ENCODE peak calls at places on chromosomes 11 and 22, in nine cellular contexts. S, K, E, B, Q, T, R, H and W are unnamed samples.

GRCh38 chr11:69918231-69918937 is 99.2 kb upstream of the FGF3 start:
- DNase-seq in K (no peak), S (no peak), T (no peak), B (peak; percentile 54), H (no peak), R (peak; percentile 59), E (peak; percentile 37), Q (no peak), W (no peak)

GRCh38 chr11:126751242-126751641 is 249.3 kb downstream of the KIRREL3 start:
- DNase-seq in Q (no peak), S (no peak), H (no peak), T (no peak), K (no peak), E (peak; percentile 58), B (no peak), R (no peak), W (no peak)

GRCh38 chr22:36405221-36405631 is 17.5 kb upstream of the MYH9 start:
- DNase-seq in S (no peak), R (no peak), H (no peak), T (no peak), Q (peak; percentile 34), E (no peak), B (no peak), K (peak; percentile 62), W (no peak)

GRCh38 chr22:37764622-37765021 is 43.1 kb upstream of the GCAT start:
- DNase-seq in K (no peak), R (no peak), S (no peak), T (no peak), Q (no peak), E (no peak), B (no peak), H (no peak), W (no peak)

GRCh38 chr11:101863361-101863760 is 51.4 kb upstream of the CEP126 start:
- DNase-seq in R (no peak), T (no peak), B (no peak), Q (no peak), S (no peak), H (no peak), E (peak; percentile 71), K (no peak), W (no peak)

GRCh38 chr11:113862430-113862829 is 12.9 kb downstream of the USP28 start:
- DNase-seq in T (no peak), B (no peak), E (peak; percentile 75), R (no peak), S (peak; percentile 79), Q (no peak), K (no peak), H (no peak), W (no peak)

GRCh38 chr11:62602141-62603071 is 741 bp upstream of the MTA2 start:
- DNase-seq in S (no peak), E (peak; percentile 96), Q (no peak), K (no peak), T (no peak), H (peak; percentile 72), B (peak; percentile 71), R (peak; percentile 81), W (no peak)

GRCh38 chr22:32562916-32563315 is 88.3 kb downstream of the FBXO7 start:
- DNase-seq in Q (no peak), E (no peak), H (no peak), S (no peak), R (no peak), B (no peak), K (no peak), T (no peak), W (no peak)

GRCh38 chr11:62725686-62726085 is 1.6 kb downstream of the HNRNPUL2 start:
- DNase-seq in E (no peak), Q (no peak), K (no peak), H (no peak), S (peak; percentile 42), R (no peak), T (no peak), B (no peak), W (no peak)

GRCh38 chr11:80031014-80031565 is 590.3 kb upstream of the TENM4 start:
- DNase-seq in Q (no peak), R (no peak), S (no peak), K (no peak), B (no peak), T (no peak), E (no peak), H (no peak), W (no peak)

GRCh38 chr22:19887251-19887985 is 32.7 kb upstream of the GNB1L start:
- DNase-seq in R (no peak), E (peak; percentile 38), T (no peak), Q (no peak), S (no peak), H (no peak), B (peak; percentile 7), K (no peak), W (no peak)

DNA sequence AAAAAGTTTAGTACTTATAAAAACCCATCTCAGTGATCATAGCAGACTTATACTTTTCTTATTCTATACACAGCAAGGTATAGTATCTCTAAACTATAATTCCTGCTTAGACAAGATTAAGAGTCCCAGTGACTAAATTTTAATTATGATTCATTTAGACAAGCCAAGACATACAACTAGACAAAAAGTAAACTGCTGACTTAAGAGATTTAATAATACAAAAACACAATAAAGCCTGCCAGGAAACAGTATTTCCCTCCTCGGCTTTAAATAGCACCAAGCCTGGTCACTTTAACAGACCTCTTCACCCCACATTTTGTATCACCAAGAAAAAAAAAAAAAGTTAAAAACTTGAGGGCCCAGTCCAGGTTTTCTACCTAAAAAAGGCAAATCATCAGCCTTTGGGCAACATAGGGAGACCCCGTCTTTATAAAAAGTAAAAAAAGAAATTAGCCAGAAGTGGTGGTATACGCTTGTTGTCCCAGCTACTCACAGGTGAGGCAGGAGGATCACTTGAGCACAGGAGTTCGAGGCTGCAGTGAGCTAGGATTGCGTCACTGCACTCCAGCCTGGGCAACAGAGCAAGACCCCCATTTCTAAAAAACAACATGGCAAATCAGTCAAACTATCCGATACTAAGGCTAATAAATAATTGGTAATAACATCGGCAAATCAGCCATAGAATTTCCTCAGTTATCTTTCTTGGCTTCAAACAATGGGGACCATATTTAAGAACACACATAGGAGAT is 53.8 kb downstream of the SIK3 start:
- DNase-seq in Q (no peak), S (no peak), T (no peak), K (no peak), H (no peak), E (no peak), B (no peak), R (no peak), W (no peak)
- H3K4me3 ChIP-seq in Q (no peak overlapping the region), S (no peak overlapping the region), T (no peak overlapping the region), K (no peak overlapping the region), H (no peak overlapping the region), E (no peak overlapping the region), B (no peak overlapping the region), R (no peak overlapping the region), W (peak overlapping the region; percentile 5)

DNA sequence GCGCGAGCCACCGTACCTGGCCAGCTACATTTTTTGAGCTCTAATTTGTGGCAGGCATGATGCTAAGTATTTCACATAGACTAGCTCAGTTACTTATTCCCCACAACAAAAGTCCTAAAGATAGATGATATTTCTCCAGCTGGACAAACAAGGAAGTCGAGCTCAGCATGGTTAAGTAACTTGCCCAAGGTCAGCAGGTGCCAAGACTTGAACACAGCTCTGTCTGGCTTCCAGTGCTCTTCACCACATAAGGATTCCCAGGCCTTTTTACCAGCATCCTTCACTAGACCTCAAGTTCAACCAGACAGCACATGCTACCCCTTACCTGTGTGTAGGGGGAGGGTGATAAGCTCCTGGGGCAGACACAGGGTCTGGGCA is 177.3 kb upstream of the NCAM1 start:
- DNase-seq in T (no peak), Q (no peak), B (no peak), K (no peak), R (no peak), E (no peak), H (no peak), S (no peak), W (no peak)
- H3K4me1 ChIP-seq in T (peaks cover 1% of the 10 kb centered on the region), Q (no peaks in the 10 kb centered on the region), B (peaks cover 10% of the 10 kb centered on the region), K (no peaks in the 10 kb centered on the region), R (no peaks in the 10 kb centered on the region), E (no peaks in the 10 kb centered on the region), H (peaks cover 26% of the 10 kb centered on the region), S (no peaks in the 10 kb centered on the region), W (no peaks in the 10 kb centered on the region)

DNA sequence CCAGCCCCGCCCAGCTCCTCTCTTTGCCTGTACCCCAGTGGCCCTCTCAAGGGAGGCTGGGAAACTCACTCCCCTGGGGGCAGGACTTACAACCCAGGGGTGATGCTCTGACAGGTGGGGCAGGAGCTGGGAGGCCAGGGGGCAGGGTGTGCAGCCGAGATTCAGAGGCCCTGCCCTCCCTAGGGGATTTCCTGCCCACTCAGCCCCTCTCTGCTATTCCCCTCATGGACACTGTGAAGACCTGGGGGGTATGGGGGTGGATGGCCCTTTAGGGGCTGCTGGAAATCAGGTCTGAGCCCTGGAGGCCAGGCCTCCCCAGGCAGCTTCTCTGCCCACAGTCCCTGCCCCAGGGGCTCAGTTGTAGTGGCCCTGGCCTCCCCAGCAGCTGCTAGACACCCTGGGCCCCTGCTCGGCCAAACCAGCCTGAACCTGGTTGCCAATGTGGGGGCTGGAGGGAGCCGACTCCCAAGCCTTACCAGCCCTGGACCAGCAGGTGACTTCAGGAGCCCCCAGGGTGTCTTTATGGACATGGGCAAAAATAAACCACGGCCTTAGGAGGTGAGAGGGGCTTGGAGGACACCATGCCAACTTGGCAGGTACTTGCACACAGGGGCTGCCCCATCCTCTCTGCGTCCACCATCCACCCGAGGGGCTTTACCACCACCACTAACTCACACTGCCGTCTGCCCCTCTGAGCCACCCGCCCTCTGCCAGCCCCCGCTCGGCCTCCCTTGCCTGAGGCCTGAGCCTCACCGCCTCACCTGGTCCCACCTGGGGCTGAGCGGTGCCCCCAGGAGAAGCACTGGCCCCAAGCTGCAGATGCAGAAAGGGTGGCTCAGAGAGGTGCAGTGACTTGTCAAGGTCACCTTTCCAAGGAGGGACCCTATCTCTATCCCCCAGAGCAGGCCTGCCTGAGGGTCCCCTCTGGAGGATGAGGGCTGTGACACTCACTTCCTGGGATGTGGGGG is 2.8 kb upstream of the PHLDA2 start:
- DNase-seq in R (no peak), Q (no peak), H (no peak), E (peak; percentile 75), T (no peak), B (peak; percentile 13), S (no peak), K (no peak), W (no peak)
- H3K4me3 ChIP-seq in R (no peak overlapping the region), Q (no peak overlapping the region), H (no peak overlapping the region), E (no peak overlapping the region), T (no peak overlapping the region), B (no peak overlapping the region), S (no peak overlapping the region), K (no peak overlapping the region), W (no peak overlapping the region)

GRCh38 chr11:66006134-66006890 is 4.0 kb downstream of the BANF1 start:
- DNase-seq in R (no peak), B (no peak), Q (no peak), S (no peak), T (no peak), H (no peak), K (no peak), E (peak; percentile 83), W (no peak)

GRCh38 chr11:66002648-66003225 is 434 bp downstream of the BANF1 start:
- DNase-seq in R (peak; percentile 81), E (peak; percentile 92), K (no peak), T (no peak), S (peak; percentile 45), B (peak; percentile 79), Q (no peak), H (peak; percentile 57), W (no peak)

GRCh38 chr11:66001941-66002647 is at the start of the genes BANF1 and EIF1AD:
- DNase-seq in Q (peak; percentile 94), B (peak; percentile 92), S (peak; percentile 96), H (peak; percentile 93), T (peak; percentile 93), K (peak; percentile 92), R (peak; percentile 85), E (peak; percentile 99), W (peak; percentile 88)

GRCh38 chr11:66004186-66004585 is 1.9 kb downstream of the BANF1 start:
- DNase-seq in E (peak; percentile 30), H (no peak), S (no peak), K (no peak), T (no peak), B (no peak), Q (no peak), R (no peak), W (no peak)

GRCh38 chr11:66003291-66003690 is 988 bp downstream of the BANF1 start:
- DNase-seq in S (no peak), B (no peak), E (peak; percentile 9), R (no peak), K (no peak), H (no peak), Q (no peak), T (no peak), W (no peak)
- H3K4me1 ChIP-seq in S (peaks cover 44% of the 10 kb centered on the region), B (peaks cover 27% of the 10 kb centered on the region), E (peaks cover 7% of the 10 kb centered on the region), R (peaks cover 5% of the 10 kb centered on the region), K (peaks cover 20% of the 10 kb centered on the region), H (no peaks in the 10 kb centered on the region), Q (peaks cover 21% of the 10 kb centered on the region), T (no peaks in the 10 kb centered on the region), W (peaks cover 56% of the 10 kb centered on the region)